ENCODE peak calls at places on chromosomes 12 and 14, in ten cellular contexts. X is neural progenitor cell; L is heart left ventricle; S is keratinocyte; Y is cardiac muscle cell; T is HepG2; R is MM.1S; B is A549; G is fibroblast of lung; A is CD8-positive, alpha-beta T cell. M is an unnamed sample. For H3K4me1, the result is how much of the 10 kb centered on the place peaks cover.

GRCh38 chr12:108332791-108333382 is 6.2 kb downstream of the CMKLR1 start:
- DNase-seq in R (no peak), S (no peak), A (no peak), B (no peak), L (peak), X (no peak), G (no peak), Y (no peak), T (no peak), M (no peak)

GRCh38 chr12:58712981-58713380 is 207.3 kb downstream of the LRIG3 start:
- DNase-seq in X (no peak), T (no peak), G (no peak), L (no peak), Y (no peak), S (no peak), B (no peak), R (no peak), A (no peak), M (no peak)

GRCh38 chr14:102793531-102794328 is 16.5 kb downstream of the TRAF3 start:
- DNase-seq in G (no peak), T (no peak), Y (no peak), R (no peak), A (no peak), S (no peak), X (no peak), B (no peak), L (no peak), M (no peak)

GRCh38 chr12:111309584-111309983 is 59.3 kb downstream of the PHETA1 start:
- DNase-seq in X (no peak), B (no peak), A (no peak), G (no peak), S (no peak), R (no peak), T (no peak), L (no peak), Y (no peak), M (no peak)

GRCh38 chr14:20683125-20683895 is 1.1 kb upstream of the RNASE4 start:
- DNase-seq in R (peak), L (peak), A (peak), S (peak), X (peak), G (peak), Y (peak), B (peak), T (peak), M (peak)

GRCh38 chr12:75750950-75751349 is 239.5 kb upstream of the KRR1 start:
- DNase-seq in A (no peak), S (no peak), Y (no peak), R (no peak), X (no peak), B (peak), T (peak), L (no peak), G (peak), M (no peak)

GRCh38 chr14:95097385-95097784 is 59.9 kb downstream of the DICER1 start:
- DNase-seq in A (no peak), R (no peak), S (no peak), X (no peak), L (no peak), T (no peak), Y (no peak), G (peak), B (no peak), M (no peak)

GRCh38 chr12:68609955-68610434 is 704 bp upstream of the RAP1B start:
- DNase-seq in G (peak), A (no peak), Y (peak), X (peak), T (no peak), R (peak), L (no peak), S (no peak), B (no peak), M (no peak)

GRCh38 chr12:12011880-12012260 is 58.9 kb upstream of the BCL2L14 start:
- DNase-seq in G (no peak), L (no peak), A (no peak), T (no peak), S (no peak), Y (no peak), X (no peak), B (no peak), R (no peak), M (no peak)

GRCh38 chr12:72901685-72902084 is 629.5 kb downstream of the TRHDE start:
- DNase-seq in L (no peak), R (peak), X (no peak), B (no peak), A (no peak), T (no peak), Y (no peak), S (no peak), G (no peak), M (no peak)

DNA sequence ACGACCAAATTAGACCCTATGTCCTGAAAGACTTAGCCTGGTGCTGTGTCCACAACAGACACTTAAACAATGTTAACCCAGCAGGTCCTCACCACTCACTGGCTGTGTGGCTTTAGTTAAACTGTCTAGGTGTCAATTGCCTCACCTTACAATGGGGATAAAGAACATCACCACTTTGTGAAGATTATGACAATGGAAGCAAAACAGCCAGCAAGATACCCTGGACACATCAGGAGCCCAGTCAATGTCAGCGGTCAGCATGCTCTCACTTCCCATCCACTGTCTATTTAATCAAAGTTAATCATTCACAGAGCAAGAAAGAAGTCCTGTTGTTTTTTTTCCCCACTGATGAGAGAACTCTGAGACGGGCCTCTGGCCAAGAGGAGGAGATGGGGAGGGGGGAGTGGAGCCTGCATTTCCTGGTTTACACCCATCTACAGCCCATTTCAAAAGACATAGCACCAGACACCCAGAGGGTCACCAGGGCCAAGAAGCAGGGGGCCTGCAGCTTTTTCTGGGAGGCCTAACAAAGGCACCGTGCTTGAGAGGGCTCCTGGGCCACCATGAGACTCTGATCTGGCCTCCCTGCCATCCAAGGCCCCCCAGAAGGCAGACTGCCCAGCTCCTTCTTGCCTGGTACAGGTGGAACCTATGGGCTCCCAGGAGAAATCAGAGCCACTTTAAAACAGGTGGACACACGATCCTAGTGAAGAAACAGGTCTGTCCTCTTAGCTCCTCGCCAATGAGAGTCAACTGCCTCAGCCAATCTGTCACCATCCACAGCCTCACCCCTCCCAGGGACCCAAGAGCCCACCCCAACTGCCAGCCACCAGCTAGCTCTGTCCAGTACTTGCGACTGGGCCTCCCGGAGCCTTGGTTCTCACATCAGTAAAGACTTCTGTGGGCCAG is 40.3 kb downstream of the ACTN1 start:
- DNase-seq in Y (no peak), G (peak), B (peak), S (no peak), T (peak), A (no peak), R (no peak), L (peak), X (no peak), M (no peak)
- H3K4me1 ChIP-seq in Y (half or more), G (half or more), B (half or more), S (half or more), T (half or more), A (half or more), R (under half), L (half or more), X (under half), M (half or more)

GRCh38 chr12:109608796-109609195 is 35.2 kb downstream of the MVK start:
- DNase-seq in L (no peak), Y (no peak), A (no peak), S (no peak), B (no peak), X (no peak), T (no peak), G (no peak), R (no peak), M (no peak)
- TF ChIP-seq CTCF in L (no peak), Y (no peak), A (no peak), S (no peak), B (no peak), X (no peak), T (no peak), G (no peak), R (no peak), M (no peak)

DNA sequence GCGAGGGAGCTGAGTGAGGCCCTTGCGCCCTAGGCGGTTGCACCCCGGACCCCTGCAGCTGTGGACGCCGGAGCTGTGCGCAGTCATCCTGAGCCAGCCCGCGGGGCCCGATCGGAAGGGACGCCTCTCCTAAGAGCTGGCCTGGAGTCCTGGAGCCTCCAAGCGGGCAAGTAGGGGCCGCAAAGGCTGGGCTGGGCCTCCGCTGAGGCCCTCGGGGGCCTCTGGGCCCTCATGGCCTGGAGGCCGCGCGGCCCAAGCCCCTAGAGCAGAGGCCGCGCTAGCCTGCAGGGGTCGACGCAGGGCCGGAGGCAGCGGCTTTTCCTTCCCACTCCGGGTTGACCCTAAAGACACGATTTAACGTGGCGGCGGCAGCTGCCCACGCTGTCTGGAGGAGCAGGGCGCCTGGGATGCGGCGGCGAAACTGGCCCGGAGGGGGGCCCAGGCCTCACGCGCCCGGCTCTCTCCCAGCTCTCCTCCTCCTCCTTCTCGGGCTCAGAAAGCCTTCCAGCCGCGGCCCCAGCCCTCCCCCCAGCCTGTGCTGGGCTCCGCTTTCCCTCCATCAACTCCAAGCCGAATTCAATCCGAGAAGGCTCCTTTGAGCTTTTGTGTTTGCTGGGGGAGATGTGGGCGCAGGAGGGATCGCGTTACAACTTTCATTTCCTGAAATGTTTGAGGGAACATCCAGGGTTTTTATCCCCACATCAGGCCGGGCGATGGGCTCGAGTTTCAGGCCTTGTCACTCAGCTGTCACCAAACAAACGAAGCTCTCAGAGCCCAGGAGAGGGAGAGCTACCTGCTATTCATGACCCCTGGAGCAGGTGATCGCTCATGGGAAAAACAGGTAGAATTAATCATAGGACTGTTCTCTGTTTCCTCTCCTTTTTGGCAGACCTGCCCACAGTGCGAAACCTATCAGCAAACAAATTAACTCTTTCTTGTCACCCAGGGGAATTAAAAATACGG is 11.5 kb downstream of the SIX1 start:
- DNase-seq in S (no peak), L (no peak), Y (no peak), A (no peak), G (peak), T (no peak), R (no peak), X (peak), B (no peak), M (no peak)
- H3K27ac ChIP-seq in S (no peak), L (no peak), Y (no peak), A (no peak), G (no peak), T (no peak), R (no peak), X (no peak), B (no peak), M (no peak)

GRCh38 chr14:61589691-61590521 is 105.4 kb upstream of the HIF1A start:
- DNase-seq in Y (no peak), A (no peak), R (no peak), X (peak), G (no peak), S (no peak), B (no peak), T (no peak), L (no peak), M (no peak)

GRCh38 chr14:61596985-61597384 is 98.3 kb upstream of the HIF1A start:
- DNase-seq in X (no peak), G (no peak), B (no peak), S (no peak), A (no peak), Y (no peak), L (no peak), T (no peak), R (no peak), M (no peak)

GRCh38 chr14:61591862-61592261 is 103.5 kb upstream of the HIF1A start:
- DNase-seq in L (no peak), B (no peak), G (no peak), A (no peak), Y (no peak), R (no peak), S (no peak), T (no peak), X (no peak), M (no peak)

GRCh38 chr14:61588419-61588901 is 106.9 kb upstream of the HIF1A start:
- DNase-seq in G (peak), A (no peak), R (no peak), X (no peak), Y (no peak), L (no peak), T (no peak), B (no peak), S (no peak), M (no peak)

GRCh38 chr14:61593330-61593729 is 102.0 kb upstream of the HIF1A start:
- DNase-seq in B (no peak), S (no peak), Y (no peak), R (no peak), T (no peak), L (no peak), X (no peak), G (no peak), A (no peak), M (no peak)
- H3K4me1 ChIP-seq in B (under half), S (under half), Y (under half), R (under half), T (under half), L (under half), X (under half), G (under half), A (under half), M (under half)